ENCODE peak calls at places on chromosomes 2 and 18, in six cellular contexts. One of them, this sample, is unnamed.

GRCh38 chr2:73952499-73953446 is 26.1 kb downstream of the DGUOK start:
- DNase-seq in choroid plexus epithelial cell: peak
- DNase-seq in uterus: no peak
- DNase-seq in AG04450: no peak
- DNase-seq in transverse colon: no peak
- DNase-seq in pancreas: no peak
- DNase-seq in this sample: no peak

GRCh38 chr18:28504100-28504499 is 327.2 kb upstream of the CDH2 start:
- DNase-seq in choroid plexus epithelial cell: no peak
- DNase-seq in uterus: no peak
- DNase-seq in AG04450: no peak
- DNase-seq in transverse colon: no peak
- DNase-seq in pancreas: no peak
- DNase-seq in this sample: no peak

GRCh38 chr18:58862404-58862803 is 2.3 kb upstream of the ZNF532 start:
- DNase-seq in choroid plexus epithelial cell: no peak
- DNase-seq in uterus: no peak
- DNase-seq in AG04450: no peak
- DNase-seq in transverse colon: no peak
- DNase-seq in pancreas: no peak
- DNase-seq in this sample: no peak

GRCh38 chr18:45139478-45139877 is 458.8 kb downstream of the SETBP1 start:
- DNase-seq in choroid plexus epithelial cell: no peak
- DNase-seq in uterus: no peak
- DNase-seq in AG04450: no peak
- DNase-seq in transverse colon: no peak
- DNase-seq in pancreas: no peak
- DNase-seq in this sample: no peak

GRCh38 chr2:37652199-37652640 is 19.2 kb downstream of the CDC42EP3 start:
- DNase-seq in choroid plexus epithelial cell: peak
- DNase-seq in uterus: no peak
- DNase-seq in AG04450: peak
- DNase-seq in transverse colon: no peak
- DNase-seq in pancreas: no peak
- DNase-seq in this sample: peak

GRCh38 chr2:79327460-79327859 is 167.9 kb upstream of the REG3A start:
- DNase-seq in choroid plexus epithelial cell: no peak
- DNase-seq in uterus: no peak
- DNase-seq in AG04450: no peak
- DNase-seq in transverse colon: no peak
- DNase-seq in pancreas: no peak
- DNase-seq in this sample: no peak

GRCh38 chr2:163467206-163467605 is 268.6 kb downstream of the FIGN start:
- DNase-seq in choroid plexus epithelial cell: no peak
- DNase-seq in uterus: no peak
- DNase-seq in AG04450: no peak
- DNase-seq in transverse colon: no peak
- DNase-seq in pancreas: no peak
- DNase-seq in this sample: no peak

GRCh38 chr2:69810550-69810949 is 18.9 kb upstream of the GMCL1 start:
- DNase-seq in choroid plexus epithelial cell: no peak
- DNase-seq in uterus: no peak
- DNase-seq in AG04450: no peak
- DNase-seq in transverse colon: no peak
- DNase-seq in pancreas: no peak
- DNase-seq in this sample: no peak

GRCh38 chr18:58859935-58860334 is 4.7 kb upstream of the ZNF532 start:
- DNase-seq in choroid plexus epithelial cell: no peak
- DNase-seq in uterus: no peak
- DNase-seq in AG04450: no peak
- DNase-seq in transverse colon: no peak
- DNase-seq in pancreas: no peak
- DNase-seq in this sample: no peak

GRCh38 chr18:37997695-37998094 is 432.1 kb upstream of the CELF4 start:
- DNase-seq in choroid plexus epithelial cell: no peak
- DNase-seq in uterus: no peak
- DNase-seq in AG04450: no peak
- DNase-seq in transverse colon: no peak
- DNase-seq in pancreas: no peak
- DNase-seq in this sample: no peak

DNA sequence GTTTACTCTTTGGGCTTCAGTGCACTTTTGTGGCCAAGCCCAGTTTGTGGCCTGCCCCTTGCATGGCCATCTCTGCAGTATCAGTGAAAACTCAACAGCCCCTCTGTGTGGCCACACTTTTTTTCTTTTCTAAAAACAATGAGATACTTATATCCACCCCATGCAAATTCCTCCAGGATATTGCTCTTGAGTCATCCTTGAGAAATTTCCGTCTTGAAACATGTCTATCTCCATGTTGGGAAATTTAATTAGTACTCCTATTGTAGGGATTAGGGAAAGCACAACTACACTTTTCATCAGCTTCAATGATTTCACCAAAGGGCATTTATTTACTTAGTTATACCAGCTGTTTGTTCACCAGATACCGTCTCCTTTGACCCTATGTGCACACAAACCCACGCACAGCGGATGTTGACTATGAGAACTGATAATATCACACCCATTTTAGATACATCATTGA is 993.1 kb downstream of the TSN start:
- DNase-seq in choroid plexus epithelial cell: peak
- DNase-seq in uterus: no peak
- DNase-seq in AG04450: no peak
- DNase-seq in transverse colon: no peak
- DNase-seq in pancreas: no peak
- DNase-seq in this sample: no peak
- TF ChIP-seq CTCF in choroid plexus epithelial cell: no peak
- TF ChIP-seq CTCF in uterus: no peak
- TF ChIP-seq CTCF in AG04450: no peak
- TF ChIP-seq CTCF in transverse colon: no peak
- TF ChIP-seq CTCF in pancreas: no peak
- TF ChIP-seq CTCF in this sample: no peak

GRCh38 chr2:120587326-120587996 is 148.2 kb upstream of the GLI2 start:
- DNase-seq in choroid plexus epithelial cell: no peak
- DNase-seq in uterus: no peak
- DNase-seq in AG04450: no peak
- DNase-seq in transverse colon: no peak
- DNase-seq in pancreas: no peak
- DNase-seq in this sample: no peak
- TF ChIP-seq CTCF in choroid plexus epithelial cell: no peak
- TF ChIP-seq CTCF in uterus: no peak
- TF ChIP-seq CTCF in AG04450: no peak
- TF ChIP-seq CTCF in transverse colon: no peak
- TF ChIP-seq CTCF in pancreas: no peak
- TF ChIP-seq CTCF in this sample: no peak

GRCh38 chr2:210617732-210618330 is 61.4 kb downstream of the CPS1 start:
- DNase-seq in choroid plexus epithelial cell: peak
- DNase-seq in uterus: no peak
- DNase-seq in AG04450: no peak
- DNase-seq in transverse colon: no peak
- DNase-seq in pancreas: no peak
- DNase-seq in this sample: peak
- TF ChIP-seq CTCF in choroid plexus epithelial cell: peak
- TF ChIP-seq CTCF in uterus: peak
- TF ChIP-seq CTCF in AG04450: peak
- TF ChIP-seq CTCF in transverse colon: peak
- TF ChIP-seq CTCF in pancreas: peak
- TF ChIP-seq CTCF in this sample: peak

GRCh38 chr2:170396799-170397459 is 219.0 kb downstream of the MYO3B start:
- DNase-seq in choroid plexus epithelial cell: peak
- DNase-seq in uterus: no peak
- DNase-seq in AG04450: no peak
- DNase-seq in transverse colon: no peak
- DNase-seq in pancreas: no peak
- DNase-seq in this sample: no peak
- TF ChIP-seq CTCF in choroid plexus epithelial cell: peak
- TF ChIP-seq CTCF in uterus: peak
- TF ChIP-seq CTCF in AG04450: peak
- TF ChIP-seq CTCF in transverse colon: peak
- TF ChIP-seq CTCF in pancreas: no peak
- TF ChIP-seq CTCF in this sample: peak

This sample was measured in GM10248.